ENCODE peak calls at places on chromosome 21, in ten cellular contexts. U is CD8-positive, alpha-beta T cell; I is A549; O is stomach; X is tibial nerve; F is NT2/D1; E is lung; K is GM23338; R is Panc1; W is MM.1S. G is an unnamed sample.

GRCh38 chr21:42189860-42190491 is 29.0 kb upstream of the ABCG1 start:
- DNase-seq in U (no peak), I (no peak), O (no peak), X (no peak), F (no peak), E (no peak), K (no peak), R (no peak), W (no peak), G (no peak)

GRCh38 chr21:42186591-42186990 is 32.3 kb upstream of the ABCG1 start:
- DNase-seq in U (no peak), I (no peak), O (no peak), X (no peak), F (no peak), E (no peak), K (no peak), R (no peak), W (no peak), G (no peak)

GRCh38 chr21:25733859-25734653 is 648 bp downstream of the ATP5PF start:
- DNase-seq in U (no peak), I (no peak), O (no peak), X (no peak), F (no peak), E (peak), K (peak), R (peak), W (peak), G (no peak)

GRCh38 chr21:25283720-25284119 is 323.6 kb downstream of the MRPL39 start:
- DNase-seq in U (no peak), I (no peak), O (no peak), X (no peak), F (peak), E (no peak), K (peak), R (no peak), W (peak), G (peak)

GRCh38 chr21:25735895-25736597 is 1.3 kb downstream of the GABPA start:
- DNase-seq in U (no peak), I (no peak), O (no peak), X (no peak), F (peak), E (no peak), K (peak), R (peak), W (peak), G (no peak)

GRCh38 chr21:24729568-24729967 is 877.7 kb downstream of the MRPL39 start:
- DNase-seq in U (no peak), I (no peak), O (no peak), X (no peak), F (no peak), E (no peak), K (no peak), R (no peak), W (no peak), G (no peak)

GRCh38 chr21:18142639-18143038 is 102.0 kb upstream of the CHODL start:
- DNase-seq in U (no peak), I (no peak), O (no peak), X (no peak), F (no peak), E (no peak), K (no peak), R (no peak), W (no peak), G (no peak)

GRCh38 chr21:16509466-16509865 is 779.7 kb downstream of the USP25 start:
- DNase-seq in U (no peak), I (no peak), O (no peak), X (no peak), F (no peak), E (no peak), K (no peak), R (no peak), W (no peak), G (no peak)

GRCh38 chr21:14838400-14838799 is 226.4 kb downstream of the NRIP1 start:
- DNase-seq in U (no peak), I (no peak), O (no peak), X (no peak), F (no peak), E (no peak), K (no peak), R (no peak), W (no peak), G (no peak)

GRCh38 chr21:17622018-17622417 is 9.3 kb upstream of the BTG3 start:
- DNase-seq in U (no peak), I (no peak), O (no peak), X (no peak), F (no peak), E (no peak), K (no peak), R (no peak), W (no peak), G (no peak)

GRCh38 chr21:42308914-42309752 is 6.1 kb downstream of the TFF3 start:
- DNase-seq in U (no peak), I (no peak), O (peak), X (no peak), F (no peak), E (no peak), K (no peak), R (no peak), W (peak), G (no peak)

GRCh38 chr21:27406297-27407009 is 439.6 kb upstream of the ADAMTS5 start:
- DNase-seq in U (no peak), I (no peak), O (no peak), X (no peak), F (no peak), E (no peak), K (no peak), R (no peak), W (no peak), G (no peak)

GRCh38 chr21:29350246-29350779 is 51.6 kb downstream of the BACH1 start:
- DNase-seq in U (no peak), I (no peak), O (no peak), X (no peak), F (no peak), E (peak), K (no peak), R (no peak), W (no peak), G (no peak)

GRCh38 chr21:42216726-42217572 is 2.0 kb upstream of the ABCG1 start:
- DNase-seq in U (no peak), I (no peak), O (peak), X (no peak), F (no peak), E (no peak), K (no peak), R (no peak), W (no peak), G (no peak)

GRCh38 chr21:29256125-29256895 is 42.4 kb upstream of the BACH1 start:
- DNase-seq in U (no peak), I (no peak), O (no peak), X (no peak), F (no peak), E (no peak), K (no peak), R (no peak), W (no peak), G (no peak)

GRCh38 chr21:42753804-42754203 is 100.4 kb downstream of the PDE9A start:
- DNase-seq in U (no peak), I (no peak), O (no peak), X (no peak), F (no peak), E (no peak), K (no peak), R (no peak), W (no peak), G (no peak)

GRCh38 chr21:43613755-43614638 is 45.3 kb downstream of the HSF2BP start:
- DNase-seq in U (no peak), I (no peak), O (no peak), X (no peak), F (no peak), E (no peak), K (no peak), R (no peak), W (peak), G (peak)

GRCh38 chr21:34779860-34780259 is 111.1 kb downstream of the CLIC6 start:
- DNase-seq in U (no peak), I (no peak), O (no peak), X (no peak), F (no peak), E (no peak), K (no peak), R (no peak), W (no peak), G (no peak)

GRCh38 chr21:15005391-15005790 is 59.4 kb downstream of the NRIP1 start:
- DNase-seq in U (peak), I (no peak), O (no peak), X (no peak), F (peak), E (no peak), K (peak), R (no peak), W (no peak), G (no peak)

GRCh38 chr21:43600642-43601397 is 58.5 kb downstream of the HSF2BP start:
- DNase-seq in U (no peak), I (no peak), O (no peak), X (no peak), F (no peak), E (no peak), K (no peak), R (no peak), W (no peak), G (no peak)

GRCh38 chr21:42781981-42782722 is 97.2 kb downstream of the WDR4 start:
- DNase-seq in U (no peak), I (no peak), O (peak), X (no peak), F (peak), E (no peak), K (peak), R (no peak), W (no peak), G (no peak)

GRCh38 chr21:14646893-14647292 is 100.8 kb upstream of the SAMSN1 start:
- DNase-seq in U (no peak), I (no peak), O (no peak), X (no peak), F (no peak), E (no peak), K (no peak), R (no peak), W (no peak), G (no peak)

GRCh38 chr21:43300496-43301423 is 126.2 kb downstream of the SIK1 start:
- DNase-seq in U (no peak), I (no peak), O (no peak), X (peak), F (no peak), E (no peak), K (no peak), R (no peak), W (no peak), G (no peak)

GRCh38 chr21:21007606-21008005 is 9.4 kb downstream of the NCAM2 start:
- DNase-seq in U (no peak), I (no peak), O (no peak), X (no peak), F (no peak), E (no peak), K (no peak), R (no peak), W (no peak), G (no peak)

GRCh38 chr21:15224346-15225086 is 159.7 kb upstream of the NRIP1 start:
- DNase-seq in U (no peak), I (peak), O (no peak), X (no peak), F (no peak), E (no peak), K (no peak), R (peak), W (no peak), G (no peak)

GRCh38 chr21:16059981-16060380 is 330.2 kb downstream of the USP25 start:
- DNase-seq in U (no peak), I (no peak), O (no peak), X (no peak), F (no peak), E (no peak), K (no peak), R (no peak), W (no peak), G (no peak)

GRCh38 chr21:42796327-42797062 is 82.8 kb downstream of the WDR4 start:
- DNase-seq in U (no peak), I (no peak), O (no peak), X (no peak), F (no peak), E (no peak), K (no peak), R (no peak), W (no peak), G (no peak)

GRCh38 chr21:42233067-42233981 is 14.4 kb downstream of the ABCG1 start:
- DNase-seq in U (peak), I (no peak), O (peak), X (peak), F (no peak), E (peak), K (peak), R (no peak), W (peak), G (peak)

GRCh38 chr21:29867796-29868195 is 72.0 kb downstream of the GRIK1 start:
- DNase-seq in U (no peak), I (no peak), O (no peak), X (no peak), F (no peak), E (no peak), K (no peak), R (no peak), W (no peak), G (no peak)

GRCh38 chr21:20419780-20420179 is 578.4 kb upstream of the NCAM2 start:
- DNase-seq in U (no peak), I (no peak), O (no peak), X (no peak), F (no peak), E (no peak), K (no peak), R (no peak), W (no peak), G (no peak)

GRCh38 chr21:45069085-45069484 is 5.3 kb upstream of the ADARB1 start:
- DNase-seq in U (no peak), I (no peak), O (no peak), X (no peak), F (no peak), E (no peak), K (no peak), R (no peak), W (no peak), G (no peak)
- H3K4me3 ChIP-seq in U (no peak), I (no peak), O (no peak), X (no peak), F (no peak), E (no peak), K (no peak), R (no peak), W (no peak), G (no peak)

GRCh38 chr21:38927776-38928175 is 122.0 kb downstream of the ETS2 start:
- DNase-seq in U (no peak), I (no peak), O (no peak), X (no peak), F (no peak), E (no peak), K (no peak), R (no peak), W (no peak), G (no peak)

GRCh38 chr21:38924954-38925353 is 119.2 kb downstream of the ETS2 start:
- DNase-seq in U (no peak), I (no peak), O (no peak), X (no peak), F (no peak), E (no peak), K (no peak), R (no peak), W (no peak), G (no peak)

GRCh38 chr21:38922474-38922873 is 116.7 kb downstream of the ETS2 start:
- DNase-seq in U (no peak), I (no peak), O (no peak), X (no peak), F (no peak), E (no peak), K (no peak), R (no peak), W (no peak), G (no peak)

GRCh38 chr21:38929137-38929536 is 123.4 kb downstream of the ETS2 start:
- DNase-seq in U (no peak), I (no peak), O (no peak), X (no peak), F (no peak), E (no peak), K (no peak), R (no peak), W (no peak), G (no peak)

GRCh38 chr21:38925923-38926322 is 120.2 kb downstream of the ETS2 start:
- DNase-seq in U (no peak), I (no peak), O (peak), X (no peak), F (no peak), E (peak), K (no peak), R (no peak), W (no peak), G (no peak)
- H3K4me3 ChIP-seq in U (no peak), I (no peak), O (peak), X (peak), F (no peak), E (no peak), K (no peak), R (peak), W (no peak), G (no peak)

GRCh38 chr21:45951676-45952075 is 29.9 kb upstream of the COL6A1 start:
- DNase-seq in U (no peak), I (no peak), O (no peak), X (no peak), F (no peak), E (no peak), K (no peak), R (no peak), W (no peak), G (no peak)

GRCh38 chr21:45948576-45949141 is 32.9 kb upstream of the COL6A1 start:
- DNase-seq in U (no peak), I (no peak), O (no peak), X (no peak), F (no peak), E (no peak), K (peak), R (no peak), W (no peak), G (no peak)

GRCh38 chr21:45947716-45948255 is 33.8 kb upstream of the COL6A1 start:
- DNase-seq in U (no peak), I (no peak), O (no peak), X (no peak), F (no peak), E (no peak), K (no peak), R (no peak), W (no peak), G (no peak)

GRCh38 chr21:45950740-45951515 is 30.6 kb upstream of the COL6A1 start:
- DNase-seq in U (no peak), I (no peak), O (peak), X (no peak), F (no peak), E (no peak), K (no peak), R (no peak), W (no peak), G (no peak)

GRCh38 chr21:45949928-45950739 is 31.4 kb upstream of the COL6A1 start:
- DNase-seq in U (no peak), I (no peak), O (no peak), X (no peak), F (no peak), E (no peak), K (no peak), R (no peak), W (no peak), G (no peak)
- H3K4me3 ChIP-seq in U (no peak), I (no peak), O (no peak), X (no peak), F (no peak), E (no peak), K (no peak), R (no peak), W (no peak), G (no peak)

DNA sequence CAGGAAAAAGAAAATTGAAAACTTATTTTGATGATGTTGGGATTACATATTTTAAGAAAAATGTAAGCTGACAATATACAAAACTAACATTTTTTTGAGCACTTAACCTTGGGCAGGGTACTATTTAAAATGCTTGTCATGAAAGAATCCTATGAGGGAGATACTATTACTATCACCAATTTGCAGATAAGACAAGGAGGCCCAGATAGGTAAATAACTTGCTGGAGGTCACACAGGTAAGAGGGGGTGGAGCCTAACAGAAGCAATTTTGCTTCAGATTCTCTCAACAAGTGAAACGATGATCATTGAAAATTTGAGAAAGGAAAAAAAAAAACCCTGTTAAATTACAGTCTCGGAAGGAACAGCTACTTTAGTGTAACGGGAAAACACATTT is 1.2 kb downstream of the GART start:
- DNase-seq in U (no peak), I (no peak), O (no peak), X (no peak), F (no peak), E (no peak), K (peak), R (no peak), W (peak), G (no peak)
- H3K4me3 ChIP-seq in U (no peak), I (peak), O (peak), X (peak), F (peak), E (no peak), K (peak), R (peak), W (peak), G (peak)

DNA sequence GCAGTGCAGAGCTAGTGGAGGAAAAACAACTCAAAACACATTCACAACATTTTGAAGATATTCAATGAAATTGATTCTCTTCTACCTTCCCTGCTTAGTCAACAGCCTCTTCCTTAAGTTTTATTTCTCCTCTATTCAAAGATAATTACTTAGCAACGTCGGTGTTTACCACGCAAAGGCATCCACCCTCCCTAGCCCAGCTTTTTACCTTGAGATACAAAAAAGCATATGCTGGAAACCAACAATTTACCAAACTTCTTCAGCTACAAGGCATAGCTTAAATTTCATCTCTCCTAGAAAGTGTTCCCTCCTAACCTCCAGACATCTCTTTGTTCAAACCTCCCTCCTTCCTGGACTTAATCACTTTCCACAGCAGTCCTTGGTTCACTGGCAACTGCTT is 102.8 kb upstream of the SOD1 start:
- DNase-seq in U (no peak), I (no peak), O (no peak), X (no peak), F (no peak), E (no peak), K (no peak), R (no peak), W (no peak), G (no peak)
- H3K4me3 ChIP-seq in U (no peak), I (no peak), O (no peak), X (no peak), F (no peak), E (no peak), K (peak), R (no peak), W (peak), G (no peak)

GRCh38 chr21:36994501-36995189 is 11.9 kb upstream of the RIPPLY3 start:
- DNase-seq in U (no peak), I (no peak), O (no peak), X (no peak), F (no peak), E (no peak), K (peak), R (no peak), W (no peak), G (no peak)
- H3K4me3 ChIP-seq in U (no peak), I (no peak), O (no peak), X (no peak), F (no peak), E (no peak), K (peak), R (no peak), W (no peak), G (peak)